ENCODE peak calls at places on chromosomes 4 and X, in ten cellular contexts. N, O, R, B, A, W, Q, S, F and C are unnamed samples.

GRCh38 chr4:77156912-77157858 is at the start of gene CCNG2:
- DNase-seq in N (peak), O (peak), R (peak), B (peak), A (peak), W (peak), Q (peak), S (peak), F (no peak), C (peak)

GRCh38 chrX:110142096-110142495 is 139.2 kb downstream of the TMEM164 start:
- DNase-seq in N (no peak), O (no peak), R (no peak), B (no peak), A (no peak), W (no peak), Q (no peak), S (no peak), F (no peak), C (no peak)

GRCh38 chrX:4151798-4152197 is 438.3 kb upstream of the PRKX start:
- DNase-seq in N (no peak), O (no peak), R (no peak), B (no peak), A (no peak), W (no peak), Q (no peak), S (no peak), F (no peak), C (no peak)

GRCh38 chr4:76585897-76586360 is 150.9 kb downstream of the SHROOM3 start:
- DNase-seq in N (peak), O (peak), R (no peak), B (no peak), A (no peak), W (peak), Q (no peak), S (peak), F (peak), C (no peak)

GRCh38 chr4:72895408-72895807 is 174.1 kb downstream of the COX18 start:
- DNase-seq in N (no peak), O (no peak), R (no peak), B (no peak), A (no peak), W (no peak), Q (no peak), S (no peak), F (peak), C (no peak)

GRCh38 chr4:22850630-22851029 is 157.9 kb downstream of the GBA3 start:
- DNase-seq in N (no peak), O (no peak), R (no peak), B (no peak), A (no peak), W (no peak), Q (no peak), S (no peak), F (no peak), C (no peak)

GRCh38 chrX:70168238-70169188 is 8.8 kb upstream of the DGAT2L6 start:
- DNase-seq in N (no peak), O (no peak), R (no peak), B (no peak), A (peak), W (no peak), Q (no peak), S (no peak), F (no peak), C (no peak)

GRCh38 chrX:102746134-102746584 is 25.6 kb downstream of the GPRASP3 start:
- DNase-seq in N (peak), O (no peak), R (no peak), B (peak), A (peak), W (peak), Q (peak), S (no peak), F (no peak), C (no peak)

GRCh38 chr4:189874591-189874990 is 66.1 kb upstream of the FRG1 start:
- DNase-seq in N (no peak), O (no peak), R (no peak), B (no peak), A (no peak), W (no peak), Q (no peak), S (no peak), F (no peak), C (no peak)

GRCh38 chrX:40531056-40531826 is 49.5 kb upstream of the ATP6AP2 start:
- DNase-seq in N (no peak), O (no peak), R (no peak), B (no peak), A (no peak), W (no peak), Q (no peak), S (no peak), F (no peak), C (no peak)

GRCh38 chr4:111959202-111959601 is 186.1 kb upstream of the FAM241A start:
- DNase-seq in N (no peak), O (no peak), R (no peak), B (no peak), A (peak), W (no peak), Q (no peak), S (no peak), F (no peak), C (no peak)

GRCh38 chr4:155377281-155377680 is 516 bp upstream of the MAP9 start:
- DNase-seq in N (no peak), O (no peak), R (no peak), B (no peak), A (no peak), W (no peak), Q (no peak), S (no peak), F (no peak), C (no peak)

GRCh38 chr4:13617801-13618200 is 9.7 kb downstream of the BOD1L1 start:
- DNase-seq in N (no peak), O (no peak), R (no peak), B (no peak), A (no peak), W (no peak), Q (no peak), S (no peak), F (no peak), C (no peak)

GRCh38 chrX:153647461-153648357 is 706 bp downstream of the DUSP9 start:
- DNase-seq in N (peak), O (no peak), R (no peak), B (no peak), A (no peak), W (no peak), Q (no peak), S (no peak), F (no peak), C (no peak)

GRCh38 chr4:52248836-52249235 is 197.7 kb downstream of the SPATA18 start:
- DNase-seq in N (no peak), O (no peak), R (no peak), B (no peak), A (no peak), W (no peak), Q (no peak), S (no peak), F (no peak), C (no peak)